ENCODE peak calls at places on chromosomes 4 and X, in four cellular contexts. E is bronchial epithelial cell, K is hepatocyte, O is cardiac fibroblast. A is an unnamed sample.

GRCh38 chr4:34043131-34043530 is 2201.2 kb downstream of the ARAP2 start:
- DNase-seq in K (peak; percentile 19), E (no peak), O (peak; percentile 8), A (no peak)

GRCh38 chr4:186104895-186105720 is 604 bp downstream of the FAM149A start:
- DNase-seq in O (no peak), E (no peak), K (peak; percentile 48), A (no peak)

GRCh38 chr4:176270669-176271068 is 1.6 kb upstream of the ASB5 start:
- DNase-seq in K (peak; percentile 65), E (peak; percentile 99), O (peak; percentile 99), A (peak; percentile 99)

GRCh38 chr4:176781739-176782100 is 11.0 kb downstream of the VEGFC start:
- DNase-seq in O (no peak), K (no peak), E (peak; percentile 53), A (no peak)

GRCh38 chr4:76624271-76624681 is 189.2 kb downstream of the SHROOM3 start:
- DNase-seq in E (peak; percentile 92), O (peak; percentile 93), K (peak; percentile 72), A (peak; percentile 96)

GRCh38 chr4:52643846-52644245 is 15.3 kb downstream of the USP46 start:
- DNase-seq in E (peak; percentile 29), K (peak; percentile 56), O (peak; percentile 81), A (no peak)

GRCh38 chr4:173269280-173269679 is 64.9 kb downstream of the HMGB2 start:
- DNase-seq in O (no peak), K (no peak), E (no peak), A (no peak)

GRCh38 chr4:111546881-111547280 is 598.4 kb upstream of the FAM241A start:
- DNase-seq in O (no peak), E (no peak), K (no peak), A (no peak)

GRCh38 chr4:108433832-108434231 is 186.5 kb upstream of the RPL34 start:
- DNase-seq in O (peak; percentile 9), K (peak; percentile 26), E (peak; percentile 87), A (peak; percentile 39)

DNA sequence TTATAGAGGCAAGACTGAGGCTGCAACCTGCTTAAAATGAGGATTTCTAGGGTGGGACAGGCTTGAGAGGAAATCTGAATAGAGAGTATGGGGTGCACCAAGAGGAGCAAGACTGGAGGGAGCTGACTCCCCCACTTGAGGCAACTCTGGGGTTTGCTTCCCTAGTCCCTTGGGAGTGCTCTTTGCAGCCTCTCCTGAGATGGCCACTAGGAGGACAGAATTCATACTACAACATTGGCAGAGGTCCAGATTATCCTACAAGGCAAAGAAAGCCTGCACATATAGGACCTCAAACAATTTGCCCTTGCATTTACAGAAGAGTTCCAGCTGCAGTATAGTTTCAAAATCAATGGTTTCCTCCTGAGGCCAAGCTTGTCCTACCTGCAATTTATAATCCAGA is 830.9 kb downstream of the TECRL start:
- DNase-seq in E (peak; percentile 1), O (no peak), K (no peak), A (no peak)
- TF ChIP-seq CTCF in E (no peak), O (no peak), K (no peak), A (no peak)

GRCh38 chr4:12861422-12861821 is 622.7 kb downstream of the RAB28 start:
- DNase-seq in O (no peak), K (no peak), E (no peak), A (no peak)
- TF ChIP-seq CTCF in O (no peak), K (no peak), E (no peak), A (no peak)

GRCh38 chrX:43585922-43586321 is 70.2 kb upstream of the MAOA start:
- DNase-seq in O (no peak), E (no peak), K (no peak), A (no peak)
- TF ChIP-seq CTCF in O (no peak), E (no peak), K (no peak), A (no peak)

GRCh38 chrX:144896323-144896722 is 351.0 kb upstream of the SPANXN1 start:
- DNase-seq in O (peak; percentile 25), K (peak; percentile 5), E (peak; percentile 0), A (no peak)
- TF ChIP-seq CTCF in O (peak; percentile 2), K (peak; percentile 36), E (no peak), A (peak; percentile 39)

GRCh38 chrX:53458082-53458481 is 23.9 kb upstream of the HSD17B10 start:
- DNase-seq in E (no peak), O (peak; percentile 48), K (no peak), A (peak; percentile 29)
- TF ChIP-seq CTCF in E (no peak), O (peak; percentile 19), K (peak; percentile 4), A (peak; percentile 52)

GRCh38 chr4:82592639-82593038 is 30.9 kb upstream of the TMEM150C start:
- DNase-seq in K (no peak), O (no peak), E (no peak), A (no peak)
- TF ChIP-seq CTCF in K (no peak), O (no peak), E (no peak), A (no peak)

DNA sequence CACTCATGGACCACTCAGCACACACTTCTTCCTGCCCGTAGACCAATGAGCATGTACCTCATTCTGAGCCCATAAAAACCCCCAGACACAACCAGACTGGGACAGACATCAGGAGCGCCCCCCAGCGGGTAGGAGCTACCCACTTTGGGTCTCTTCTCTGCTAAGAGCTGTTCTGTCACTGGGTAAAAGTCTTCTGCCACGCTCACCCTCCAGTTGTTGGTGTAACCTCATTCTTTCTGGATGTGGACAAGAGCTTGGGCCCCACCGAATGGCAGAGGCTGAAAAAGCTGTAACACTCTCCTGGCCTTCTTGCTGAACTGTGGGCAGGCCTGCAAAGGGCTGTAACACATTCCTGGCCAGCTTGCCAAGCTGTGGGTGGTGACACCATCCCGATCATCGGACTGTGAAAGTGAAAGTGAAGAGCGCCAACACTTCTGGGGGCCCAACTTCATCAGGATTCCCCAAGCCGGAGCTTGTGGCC is 137.6 kb downstream of the TECRL start:
- DNase-seq in O (no peak), K (no peak), E (no peak), A (no peak)
- TF ChIP-seq CTCF in O (no peak), K (no peak), E (no peak), A (no peak)

A was measured in HFFc6.